ENCODE peak calls at places on chromosomes 11 and 22, in seven cellular contexts. H, D, Y, B, X, Z and J are unnamed samples.

GRCh38 chr11:66479741-66480115 is 506 bp upstream of the DPP3 start:
- DNase-seq in H (no peak), D (no peak), Y (no peak), B (no peak), X (no peak), Z (no peak), J (no peak)

GRCh38 chr22:46894081-46894671 is 131.7 kb downstream of the TBC1D22A start:
- DNase-seq in H (peak; percentile 45), D (no peak), Y (no peak), B (no peak), X (no peak), Z (peak; percentile 82), J (no peak)

GRCh38 chr11:116895053-116895757 is 57.8 kb upstream of the APOA1 start:
- DNase-seq in H (no peak), D (peak; percentile 70), Y (peak; percentile 83), B (peak; percentile 18), X (peak; percentile 71), Z (no peak), J (peak; percentile 23)

GRCh38 chr11:23278121-23278520 is 417.8 kb upstream of the CCDC179 start:
- DNase-seq in H (peak; percentile 81), D (no peak), Y (no peak), B (no peak), X (no peak), Z (peak; percentile 53), J (no peak)

GRCh38 chr22:45291931-45292290 is 7.2 kb downstream of the UPK3A start:
- DNase-seq in H (no peak), D (no peak), Y (no peak), B (no peak), X (no peak), Z (no peak), J (no peak)

GRCh38 chr22:38291201-38291777 is 18.5 kb upstream of the TMEM184B start:
- DNase-seq in H (no peak), D (no peak), Y (no peak), B (no peak), X (no peak), Z (no peak), J (no peak)

GRCh38 chr11:134223066-134223465 is 701 bp downstream of the NCAPD3 start:
- DNase-seq in H (no peak), D (no peak), Y (no peak), B (no peak), X (no peak), Z (no peak), J (no peak)

GRCh38 chr11:17845431-17845881 is 110.9 kb downstream of the KCNC1 start:
- DNase-seq in H (peak; percentile 91), D (no peak), Y (no peak), B (no peak), X (no peak), Z (peak; percentile 13), J (no peak)

GRCh38 chr11:3218483-3219280 is at the start of gene MRGPRG:
- DNase-seq in H (no peak), D (peak; percentile 43), Y (no peak), B (no peak), X (peak; percentile 25), Z (no peak), J (no peak)

GRCh38 chr11:114617157-114618124 is 21.9 kb upstream of the NXPE4 start:
- DNase-seq in H (no peak), D (no peak), Y (no peak), B (no peak), X (no peak), Z (no peak), J (no peak)

GRCh38 chr11:83206771-83207413 is 13.4 kb downstream of the ANKRD42 start:
- DNase-seq in H (no peak), D (no peak), Y (peak; percentile 49), B (no peak), X (no peak), Z (peak; percentile 49), J (no peak)

GRCh38 chr11:104164028-104164520 is at the start of gene PDGFD:
- DNase-seq in H (peak; percentile 70), D (peak; percentile 85), Y (peak; percentile 95), B (peak; percentile 78), X (peak; percentile 90), Z (peak; percentile 71), J (peak; percentile 20)

GRCh38 chr22:22371031-22371541 is 126.5 kb downstream of the VPREB1 start:
- DNase-seq in H (no peak), D (no peak), Y (peak; percentile 53), B (no peak), X (no peak), Z (no peak), J (no peak)

GRCh38 chr22:45804986-45805325 is 133.3 kb downstream of the ATXN10 start:
- DNase-seq in H (peak; percentile 98), D (no peak), Y (no peak), B (no peak), X (no peak), Z (peak; percentile 98), J (peak; percentile 69)

GRCh38 chr11:35619030-35619753 is 932 bp downstream of the FJX1 start:
- DNase-seq in H (peak; percentile 37), D (peak; percentile 73), Y (peak; percentile 81), B (peak; percentile 56), X (peak; percentile 74), Z (peak; percentile 67), J (peak; percentile 91)

GRCh38 chr11:116873391-116873790 is 36.0 kb upstream of the APOA1 start:
- DNase-seq in H (no peak), D (no peak), Y (no peak), B (no peak), X (no peak), Z (no peak), J (no peak)

GRCh38 chr22:46934746-46935491 is 172.5 kb downstream of the TBC1D22A start:
- DNase-seq in H (peak; percentile 98), D (peak; percentile 42), Y (peak; percentile 74), B (no peak), X (no peak), Z (peak; percentile 98), J (peak; percentile 93)

GRCh38 chr11:84144531-84144930 is 858.4 kb upstream of the CCDC90B start:
- DNase-seq in H (no peak), D (no peak), Y (peak; percentile 15), B (no peak), X (no peak), Z (no peak), J (no peak)

GRCh38 chr11:64787526-64788320 is 9.4 kb upstream of the SF1 start:
- DNase-seq in H (peak; percentile 33), D (peak; percentile 89), Y (peak; percentile 65), B (no peak), X (peak; percentile 76), Z (peak; percentile 65), J (peak; percentile 38)

GRCh38 chr11:66322732-66323427 is 6.0 kb upstream of the CD248 start:
- DNase-seq in H (no peak), D (no peak), Y (no peak), B (no peak), X (no peak), Z (no peak), J (no peak)

GRCh38 chr11:86230921-86231320 is 13.6 kb upstream of the EED start:
- DNase-seq in H (no peak), D (no peak), Y (no peak), B (no peak), X (no peak), Z (no peak), J (no peak)

GRCh38 chr11:47941907-47942558 is 38.3 kb upstream of the PTPRJ start:
- DNase-seq in H (no peak), D (no peak), Y (peak; percentile 68), B (no peak), X (no peak), Z (no peak), J (no peak)

GRCh38 chr11:113308601-113309000 is 5.8 kb upstream of the TTC12 start:
- DNase-seq in H (no peak), D (no peak), Y (no peak), B (no peak), X (no peak), Z (no peak), J (no peak)

DNA sequence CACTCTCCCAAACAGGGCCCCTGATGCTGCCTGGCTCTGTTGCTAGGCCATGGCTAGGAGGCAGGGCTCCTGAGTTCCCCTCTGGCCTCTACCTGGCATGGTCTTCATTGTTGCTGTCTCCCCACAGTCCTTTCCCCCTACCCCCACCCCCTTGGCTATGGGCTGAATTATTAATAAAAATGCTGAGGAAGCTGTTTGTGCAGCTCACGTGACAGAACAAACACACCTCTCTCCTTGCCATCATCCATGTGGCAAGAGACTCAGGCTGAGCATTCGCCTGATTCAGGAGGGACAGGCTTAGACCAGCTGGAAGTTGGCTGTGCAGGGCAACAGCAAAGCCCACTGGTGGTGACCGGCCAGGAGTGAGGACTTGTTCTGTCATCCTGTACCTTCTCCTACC is 4.2 kb upstream of the SYT7 start:
- DNase-seq in H (no peak), D (no peak), Y (no peak), B (no peak), X (no peak), Z (no peak), J (no peak)
- H3K4ac ChIP-seq in H (no peak overlapping the region), D (no peak overlapping the region), Y (no peak overlapping the region), B (no peak overlapping the region), X (no peak overlapping the region), Z (no peak overlapping the region), J (no peak overlapping the region)

GRCh38 chr11:68993546-68993945 is 12.8 kb upstream of the MRGPRD start:
- DNase-seq in H (no peak), D (peak; percentile 27), Y (no peak), B (no peak), X (no peak), Z (no peak), J (no peak)
- H3K4ac ChIP-seq in H (no peak overlapping the region), D (no peak overlapping the region), Y (no peak overlapping the region), B (no peak overlapping the region), X (no peak overlapping the region), Z (no peak overlapping the region), J (no peak overlapping the region)

GRCh38 chr11:22192289-22192641 is 620 bp upstream of the ANO5 start:
- DNase-seq in H (no peak), D (no peak), Y (peak; percentile 79), B (no peak), X (peak; percentile 75), Z (no peak), J (no peak)

GRCh38 chr11:22193348-22194051 is 615 bp downstream of the ANO5 start:
- DNase-seq in H (no peak), D (peak; percentile 67), Y (peak; percentile 83), B (peak; percentile 47), X (peak; percentile 68), Z (no peak), J (no peak)

GRCh38 chr11:22192642-22193347 is at the start of gene ANO5:
- DNase-seq in H (no peak), D (peak; percentile 87), Y (peak; percentile 85), B (peak; percentile 66), X (peak; percentile 89), Z (no peak), J (peak; percentile 22)

GRCh38 chr11:22197139-22197893 is 4.4 kb downstream of the ANO5 start:
- DNase-seq in H (no peak), D (no peak), Y (no peak), B (no peak), X (no peak), Z (no peak), J (no peak)

DNA sequence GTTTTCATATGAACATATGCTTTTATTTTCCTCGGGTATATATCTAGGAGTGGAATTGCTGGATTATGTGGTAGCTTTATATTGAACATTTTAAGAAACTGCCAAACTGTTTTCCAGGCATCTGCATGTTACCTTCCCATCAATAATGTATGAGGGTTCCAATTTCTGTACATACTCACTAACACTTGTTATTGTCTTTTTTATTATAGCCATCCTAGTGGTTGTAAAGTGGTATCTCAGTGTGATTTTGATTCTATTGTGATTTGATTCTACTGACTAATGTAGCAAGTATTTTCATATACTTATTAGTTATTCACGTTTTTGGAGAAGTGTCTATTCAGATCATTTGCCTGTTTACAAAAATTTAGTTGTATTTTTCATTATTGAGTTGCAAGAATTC is 2.0 kb downstream of the ANO5 start:
- DNase-seq in H (no peak), D (no peak), Y (no peak), B (no peak), X (no peak), Z (no peak), J (no peak)
- H3K4ac ChIP-seq in H (no peak overlapping the region), D (no peak overlapping the region), Y (no peak overlapping the region), B (no peak overlapping the region), X (no peak overlapping the region), Z (no peak overlapping the region), J (no peak overlapping the region)

GRCh38 chr11:79182794-79183193 is 258.0 kb downstream of the TENM4 start:
- DNase-seq in H (peak; percentile 97), D (no peak), Y (no peak), B (no peak), X (no peak), Z (no peak), J (peak; percentile 82)
- H3K4ac ChIP-seq in H (no peak overlapping the region), D (no peak overlapping the region), Y (no peak overlapping the region), B (no peak overlapping the region), X (no peak overlapping the region), Z (no peak overlapping the region), J (no peak overlapping the region)